ENCODE peak calls at places on chromosomes 2 and 18, in five cellular contexts. I, R, D, W and O are unnamed samples.

GRCh38 chr2:36277146-36277808 is 78.3 kb upstream of the CRIM1 start:
- DNase-seq in D (no peak), R (no peak), W (no peak), I (no peak), O (no peak)

GRCh38 chr2:3645745-3646389 is 12.1 kb upstream of the ALLC start:
- DNase-seq in W (peak; percentile 70), R (no peak), D (no peak), I (no peak), O (no peak)

GRCh38 chr2:178804791-178805190 is 2.4 kb downstream of the TTN start:
- DNase-seq in W (peak; percentile 22), R (no peak), D (no peak), I (peak; percentile 27), O (peak; percentile 47)

GRCh38 chr2:134325696-134326095 is 71.8 kb downstream of the MGAT5 start:
- DNase-seq in D (no peak), R (no peak), W (no peak), I (no peak), O (no peak)

GRCh38 chr18:73835656-73836055 is 312.0 kb downstream of the FBXO15 start:
- DNase-seq in W (no peak), D (no peak), I (no peak), R (no peak), O (no peak)

GRCh38 chr2:219179601-219180465 is 1.8 kb downstream of the RETREG2 start:
- DNase-seq in D (no peak), I (no peak), R (no peak), W (no peak), O (no peak)

GRCh38 chr18:32278148-32278799 is 88.4 kb downstream of the MEP1B start:
- DNase-seq in R (no peak), I (no peak), W (peak; percentile 17), D (no peak), O (no peak)

GRCh38 chr18:28432350-28432749 is 255.4 kb upstream of the CDH2 start:
- DNase-seq in I (no peak), D (no peak), W (no peak), R (no peak), O (no peak)

GRCh38 chr2:162092656-162093556 is 18.9 kb upstream of the DPP4 start:
- DNase-seq in I (no peak), R (no peak), D (no peak), W (no peak), O (no peak)

GRCh38 chr2:80473069-80473468 is 168.5 kb upstream of the LRRTM1 start:
- DNase-seq in R (no peak), I (no peak), W (no peak), D (no peak), O (no peak)

GRCh38 chr2:10449481-10449831 is 1.3 kb upstream of the ODC1 start:
- DNase-seq in W (no peak), D (no peak), R (no peak), I (no peak), O (no peak)

GRCh38 chr2:74100254-74101216 is 47.2 kb downstream of the BOLA3 start:
- DNase-seq in R (no peak), I (no peak), W (no peak), D (no peak), O (no peak)

GRCh38 chr2:63890678-63891077 is 49.0 kb downstream of the UGP2 start:
- DNase-seq in D (no peak), R (no peak), I (no peak), W (no peak), O (no peak)

GRCh38 chr2:144372484-144373195 is 147.3 kb downstream of the ZEB2 start:
- DNase-seq in W (no peak), I (no peak), D (no peak), R (no peak), O (no peak)

GRCh38 chr2:144703852-144704324 is 184.0 kb upstream of the ZEB2 start:
- DNase-seq in D (no peak), I (no peak), R (no peak), W (no peak), O (no peak)

GRCh38 chr2:27322301-27322765 is 564 bp downstream of the MPV17 start:
- DNase-seq in I (no peak), R (no peak), D (no peak), W (no peak), O (peak; percentile 21)

GRCh38 chr2:240146141-240146561 is 5.7 kb upstream of the OTOS start:
- DNase-seq in D (no peak), R (no peak), I (no peak), W (no peak), O (no peak)

GRCh38 chr2:42102606-42103450 is 55.0 kb downstream of the PKDCC start:
- DNase-seq in D (no peak), R (peak; percentile 89), W (no peak), I (peak; percentile 96), O (no peak)

DNA sequence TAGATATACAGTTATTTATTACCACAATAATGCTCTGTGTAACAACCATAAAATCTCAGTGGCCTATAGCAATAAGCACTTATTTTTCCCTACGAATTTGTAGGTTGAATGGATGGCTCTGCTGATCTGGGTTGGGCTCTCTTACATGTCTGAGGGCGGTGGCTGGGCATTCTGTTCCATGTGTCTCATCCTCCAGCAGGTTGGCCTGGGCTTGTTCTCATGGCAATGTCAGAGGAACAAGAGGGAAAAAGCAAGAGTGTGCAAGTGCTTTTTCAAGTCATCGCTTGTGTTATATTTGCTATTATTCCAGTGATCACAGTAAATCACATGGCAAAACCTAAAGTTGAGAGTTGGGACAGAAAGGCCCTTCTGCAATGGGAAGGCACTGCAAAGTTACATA is 30.4 kb upstream of the MYO3B start:
- DNase-seq in W (no peak), D (no peak), I (no peak), R (no peak), O (no peak)
- TF ChIP-seq SUZ12 in W (no peak), D (no peak), I (no peak), R (no peak), O (no peak)

GRCh38 chr18:46756559-46757201 is at the start of gene ST8SIA5:
- DNase-seq in I (no peak), W (no peak), D (no peak), R (peak; percentile 46), O (no peak)
- TF ChIP-seq SUZ12 in I (no peak), W (no peak), D (no peak), R (no peak), O (no peak)

GRCh38 chr2:55961318-55961911 is 37.8 kb upstream of the EFEMP1 start:
- DNase-seq in R (no peak), D (no peak), W (peak; percentile 44), I (peak; percentile 32), O (peak; percentile 15)
- TF ChIP-seq SUZ12 in R (no peak), D (no peak), W (no peak), I (no peak), O (no peak)

DNA sequence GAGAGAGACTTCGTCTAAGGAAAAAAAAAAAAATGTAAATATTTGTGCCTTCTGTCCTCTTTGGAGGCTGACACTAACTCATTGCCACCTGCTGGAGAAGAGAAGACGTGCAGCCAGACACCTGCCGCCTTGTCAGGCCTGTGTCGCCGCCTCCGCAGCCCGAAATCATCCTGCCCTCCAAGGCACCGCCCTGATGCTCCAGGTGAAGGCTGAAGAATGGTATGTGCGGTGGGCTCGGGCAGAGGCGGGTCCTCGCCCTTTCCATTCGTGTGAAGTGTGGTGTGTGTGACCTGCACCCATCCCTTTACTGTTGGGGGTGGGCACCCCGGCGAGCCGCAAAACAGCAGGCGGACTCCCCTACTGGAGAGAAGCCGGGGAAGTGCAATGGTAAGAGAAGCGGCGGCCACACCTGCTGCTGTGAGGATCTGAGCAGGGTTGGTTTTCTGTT is 60.4 kb downstream of the FAM161A start:
- DNase-seq in W (peak; percentile 67), I (peak; percentile 70), R (peak; percentile 62), D (no peak), O (peak; percentile 76)
- TF ChIP-seq SUZ12 in W (no peak), I (no peak), R (no peak), D (no peak), O (no peak)

DNA sequence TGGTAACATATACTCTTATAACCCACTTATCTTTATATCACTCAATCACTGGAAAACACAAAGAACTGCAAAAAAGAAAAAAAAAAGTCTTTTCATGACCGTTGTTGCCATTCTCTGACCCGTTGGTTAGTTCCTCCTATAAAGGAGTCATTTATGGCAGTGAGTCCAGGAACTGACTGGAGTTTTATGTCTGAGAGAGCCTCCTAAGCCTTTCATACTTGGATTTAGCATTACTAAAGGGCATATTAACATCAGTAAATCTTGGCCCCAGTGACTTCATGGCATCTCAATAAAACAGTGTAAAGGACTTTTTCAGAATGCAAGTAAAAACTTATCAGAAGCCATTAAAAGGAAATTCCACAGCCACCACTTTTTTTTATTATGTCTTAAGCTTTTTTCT is 103.4 kb upstream of the EPHA4 start:
- DNase-seq in R (no peak), W (no peak), D (no peak), I (no peak), O (no peak)
- TF ChIP-seq SUZ12 in R (no peak), W (no peak), D (no peak), I (no peak), O (no peak)